ENCODE peak calls at places on chromosomes 13 and 19, in ten cellular contexts. I is AG08396; Q is AG09309; P is activated naive CD4-positive, alpha-beta T cell treated with anti-CD3 and anti-CD28 coated beads for 36 hours; G is psoas muscle; E is A549; T is stimulated activated CD8-positive, alpha-beta memory T cell treated with anti-CD3 and anti-CD28 coated beads, Interleukin-7, amount 100 ng/mL, for 1 hour; A is activated CD8-positive, alpha-beta memory T cell treated with anti-CD3 and anti-CD28 coated beads for 1 hour; L is thoracic aorta; K is Caco-2. F is an unnamed sample.

GRCh38 chr13:111394211-111394922 is 73.9 kb downstream of the TEX29 start:
- DNase-seq in I (no peak), Q (no peak), P (no peak), G (no peak), E (no peak), T (no peak), A (no peak), L (no peak), K (no peak), F (no peak)

GRCh38 chr13:73913043-73913740 is 221.0 kb downstream of the KLF12 start:
- DNase-seq in I (peak), Q (no peak), P (no peak), G (no peak), E (no peak), T (no peak), A (no peak), L (no peak), K (no peak), F (no peak)

GRCh38 chr19:43776285-43776684 is 4.5 kb downstream of the KCNN4 start:
- DNase-seq in I (no peak), Q (no peak), P (peak), G (peak), E (no peak), T (no peak), A (no peak), L (no peak), K (no peak), F (no peak)

GRCh38 chr19:35757231-35757748 is 461 bp upstream of the HSPB6 start:
- DNase-seq in I (peak), Q (peak), P (peak), G (peak), E (peak), T (no peak), A (no peak), L (peak), K (peak), F (peak)

GRCh38 chr19:2308114-2308556 is at the start of gene LINGO3:
- DNase-seq in I (no peak), Q (no peak), P (no peak), G (no peak), E (no peak), T (no peak), A (no peak), L (no peak), K (peak), F (no peak)

GRCh38 chr13:98468352-98468751 is 108.6 kb downstream of the STK24 start:
- DNase-seq in I (no peak), Q (no peak), P (no peak), G (no peak), E (no peak), T (no peak), A (no peak), L (no peak), K (no peak), F (no peak)

GRCh38 chr19:11038511-11038910 is 50.8 kb upstream of the LDLR start:
- DNase-seq in I (no peak), Q (no peak), P (no peak), G (no peak), E (no peak), T (no peak), A (no peak), L (no peak), K (no peak), F (no peak)

GRCh38 chr13:76667551-76667950 is 218.7 kb downstream of the KCTD12 start:
- DNase-seq in I (peak), Q (peak), P (peak), G (no peak), E (no peak), T (no peak), A (no peak), L (no peak), K (peak), F (no peak)

GRCh38 chr13:34779171-34779570 is 162.9 kb upstream of the NBEA start:
- DNase-seq in I (no peak), Q (no peak), P (no peak), G (no peak), E (no peak), T (no peak), A (no peak), L (no peak), K (no peak), F (no peak)

GRCh38 chr19:15402411-15403150 is 16.2 kb downstream of the AKAP8L start:
- DNase-seq in I (no peak), Q (no peak), P (no peak), G (peak), E (no peak), T (no peak), A (no peak), L (no peak), K (no peak), F (no peak)

GRCh38 chr13:65803706-65804392 is 1426.3 kb downstream of the PCDH9 start:
- DNase-seq in I (no peak), Q (no peak), P (no peak), G (no peak), E (no peak), T (no peak), A (no peak), L (no peak), K (no peak), F (no peak)

GRCh38 chr19:2235396-2236284 is 489 bp downstream of the PLEKHJ1 start:
- DNase-seq in I (no peak), Q (no peak), P (no peak), G (no peak), E (no peak), T (no peak), A (no peak), L (no peak), K (peak), F (peak)

GRCh38 chr19:460877-461609 is at the start of gene SHC2:
- DNase-seq in I (no peak), Q (no peak), P (no peak), G (no peak), E (no peak), T (no peak), A (no peak), L (no peak), K (no peak), F (peak)

GRCh38 chr13:40060318-40061007 is 405.0 kb downstream of the COG6 start:
- DNase-seq in I (no peak), Q (peak), P (peak), G (peak), E (no peak), T (no peak), A (no peak), L (peak), K (no peak), F (no peak)

GRCh38 chr13:31588331-31588730 is 151.0 kb upstream of the RXFP2 start:
- DNase-seq in I (no peak), Q (no peak), P (no peak), G (no peak), E (no peak), T (no peak), A (no peak), L (no peak), K (peak), F (peak)

GRCh38 chr19:41225238-41226052 is 6.4 kb downstream of the AXL start:
- DNase-seq in I (peak), Q (peak), P (peak), G (peak), E (peak), T (no peak), A (no peak), L (peak), K (peak), F (peak)

GRCh38 chr19:55228403-55229031 is at the start of gene TMEM86B:
- DNase-seq in I (no peak), Q (no peak), P (no peak), G (no peak), E (no peak), T (no peak), A (no peak), L (no peak), K (peak), F (no peak)

GRCh38 chr13:85368686-85369085 is 430.5 kb downstream of the SLITRK6 start:
- DNase-seq in I (no peak), Q (no peak), P (no peak), G (no peak), E (no peak), T (no peak), A (no peak), L (no peak), K (no peak), F (no peak)

GRCh38 chr19:29680447-29680846 is 15.2 kb downstream of the PLEKHF1 start:
- DNase-seq in I (no peak), Q (no peak), P (peak), G (peak), E (no peak), T (peak), A (peak), L (no peak), K (no peak), F (peak)

GRCh38 chr13:93635687-93636086 is 409.1 kb downstream of the GPC6 start:
- DNase-seq in I (peak), Q (peak), P (no peak), G (no peak), E (no peak), T (no peak), A (no peak), L (no peak), K (no peak), F (no peak)